ENCODE peak calls at places on chromosomes 5 and 9, in five cellular contexts. One of them, this sample, is unnamed.

GRCh38 chr9:104743377-104743985 is 4.0 kb upstream of the NIPSNAP3A start:
- DNase-seq in CD8-positive, alpha-beta memory T cell: peak; percentile 58
- DNase-seq in cardiac muscle cell: peak; percentile 63
- DNase-seq in dorsolateral prefrontal cortex: no peak
- DNase-seq in aorta: no peak
- DNase-seq in this sample: no peak

GRCh38 chr5:180090769-180091546 is 19.4 kb upstream of the RNF130 start:
- DNase-seq in CD8-positive, alpha-beta memory T cell: no peak
- DNase-seq in cardiac muscle cell: peak; percentile 52
- DNase-seq in dorsolateral prefrontal cortex: peak; percentile 56
- DNase-seq in aorta: no peak
- DNase-seq in this sample: no peak

GRCh38 chr9:98708933-98709911 is at the start of gene GABBR2:
- DNase-seq in CD8-positive, alpha-beta memory T cell: no peak
- DNase-seq in cardiac muscle cell: peak; percentile 59
- DNase-seq in dorsolateral prefrontal cortex: no peak
- DNase-seq in aorta: no peak
- DNase-seq in this sample: no peak

GRCh38 chr5:173394701-173395100 is 66.5 kb upstream of the STC2 start:
- DNase-seq in CD8-positive, alpha-beta memory T cell: no peak
- DNase-seq in cardiac muscle cell: no peak
- DNase-seq in dorsolateral prefrontal cortex: no peak
- DNase-seq in aorta: no peak
- DNase-seq in this sample: no peak

GRCh38 chr5:117954341-117954740 is 1034.0 kb downstream of the DTWD2 start:
- DNase-seq in CD8-positive, alpha-beta memory T cell: no peak
- DNase-seq in cardiac muscle cell: no peak
- DNase-seq in dorsolateral prefrontal cortex: no peak
- DNase-seq in aorta: no peak
- DNase-seq in this sample: no peak

GRCh38 chr9:7315116-7315515 is 484.5 kb downstream of the DMAC1 start:
- DNase-seq in CD8-positive, alpha-beta memory T cell: no peak
- DNase-seq in cardiac muscle cell: no peak
- DNase-seq in dorsolateral prefrontal cortex: no peak
- DNase-seq in aorta: no peak
- DNase-seq in this sample: no peak

GRCh38 chr5:81425569-81425968 is 31.6 kb upstream of the ACOT12 start:
- DNase-seq in CD8-positive, alpha-beta memory T cell: peak; percentile 49
- DNase-seq in cardiac muscle cell: peak; percentile 59
- DNase-seq in dorsolateral prefrontal cortex: no peak
- DNase-seq in aorta: no peak
- DNase-seq in this sample: no peak

GRCh38 chr9:99573883-99574282 is 247.8 kb upstream of the NR4A3 start:
- DNase-seq in CD8-positive, alpha-beta memory T cell: no peak
- DNase-seq in cardiac muscle cell: no peak
- DNase-seq in dorsolateral prefrontal cortex: no peak
- DNase-seq in aorta: no peak
- DNase-seq in this sample: no peak

GRCh38 chr9:24939099-24939850 is 393.6 kb upstream of the IZUMO3 start:
- DNase-seq in CD8-positive, alpha-beta memory T cell: no peak
- DNase-seq in cardiac muscle cell: no peak
- DNase-seq in dorsolateral prefrontal cortex: no peak
- DNase-seq in aorta: no peak
- DNase-seq in this sample: no peak

GRCh38 chr5:483011-483410 is 40.0 kb downstream of the EXOC3 start:
- DNase-seq in CD8-positive, alpha-beta memory T cell: no peak
- DNase-seq in cardiac muscle cell: no peak
- DNase-seq in dorsolateral prefrontal cortex: no peak
- DNase-seq in aorta: no peak
- DNase-seq in this sample: no peak

GRCh38 chr5:482506-482905 is 39.5 kb downstream of the EXOC3 start:
- DNase-seq in CD8-positive, alpha-beta memory T cell: no peak
- DNase-seq in cardiac muscle cell: no peak
- DNase-seq in dorsolateral prefrontal cortex: no peak
- DNase-seq in aorta: no peak
- DNase-seq in this sample: no peak

GRCh38 chr5:482021-482420 is 39.0 kb downstream of the EXOC3 start:
- DNase-seq in CD8-positive, alpha-beta memory T cell: no peak
- DNase-seq in cardiac muscle cell: no peak
- DNase-seq in dorsolateral prefrontal cortex: no peak
- DNase-seq in aorta: no peak
- DNase-seq in this sample: no peak

GRCh38 chr5:479566-480319 is 36.8 kb downstream of the EXOC3 start:
- DNase-seq in CD8-positive, alpha-beta memory T cell: no peak
- DNase-seq in cardiac muscle cell: no peak
- DNase-seq in dorsolateral prefrontal cortex: no peak
- DNase-seq in aorta: no peak
- DNase-seq in this sample: no peak

GRCh38 chr5:481347-481746 is 38.4 kb downstream of the EXOC3 start:
- DNase-seq in CD8-positive, alpha-beta memory T cell: no peak
- DNase-seq in cardiac muscle cell: no peak
- DNase-seq in dorsolateral prefrontal cortex: no peak
- DNase-seq in aorta: no peak
- DNase-seq in this sample: no peak
- H3K27me3 ChIP-seq in CD8-positive, alpha-beta memory T cell: no peaks in the 10 kb centered on the region
- H3K27me3 ChIP-seq in cardiac muscle cell: peaks cover 1% of the 10 kb centered on the region
- H3K27me3 ChIP-seq in dorsolateral prefrontal cortex: peaks cover 5% of the 10 kb centered on the region
- H3K27me3 ChIP-seq in aorta: no peaks in the 10 kb centered on the region
- H3K27me3 ChIP-seq in this sample: peaks cover 13% of the 10 kb centered on the region

GRCh38 chr5:141958773-141959172 is 771 bp upstream of the PCDH12 start:
- DNase-seq in CD8-positive, alpha-beta memory T cell: no peak
- DNase-seq in cardiac muscle cell: no peak
- DNase-seq in dorsolateral prefrontal cortex: no peak
- DNase-seq in aorta: no peak
- DNase-seq in this sample: no peak

GRCh38 chr5:141960449-141961323 is 2.7 kb upstream of the PCDH12 start:
- DNase-seq in CD8-positive, alpha-beta memory T cell: peak; percentile 87
- DNase-seq in cardiac muscle cell: peak; percentile 92
- DNase-seq in dorsolateral prefrontal cortex: peak; percentile 83
- DNase-seq in aorta: peak; percentile 95
- DNase-seq in this sample: peak; percentile 75

GRCh38 chr5:141960018-141960417 is 2.0 kb upstream of the PCDH12 start:
- DNase-seq in CD8-positive, alpha-beta memory T cell: no peak
- DNase-seq in cardiac muscle cell: peak; percentile 8
- DNase-seq in dorsolateral prefrontal cortex: no peak
- DNase-seq in aorta: no peak
- DNase-seq in this sample: no peak

GRCh38 chr5:141958113-141958512 is at the start of gene PCDH12:
- DNase-seq in CD8-positive, alpha-beta memory T cell: no peak
- DNase-seq in cardiac muscle cell: peak; percentile 18
- DNase-seq in dorsolateral prefrontal cortex: no peak
- DNase-seq in aorta: no peak
- DNase-seq in this sample: no peak

DNA sequence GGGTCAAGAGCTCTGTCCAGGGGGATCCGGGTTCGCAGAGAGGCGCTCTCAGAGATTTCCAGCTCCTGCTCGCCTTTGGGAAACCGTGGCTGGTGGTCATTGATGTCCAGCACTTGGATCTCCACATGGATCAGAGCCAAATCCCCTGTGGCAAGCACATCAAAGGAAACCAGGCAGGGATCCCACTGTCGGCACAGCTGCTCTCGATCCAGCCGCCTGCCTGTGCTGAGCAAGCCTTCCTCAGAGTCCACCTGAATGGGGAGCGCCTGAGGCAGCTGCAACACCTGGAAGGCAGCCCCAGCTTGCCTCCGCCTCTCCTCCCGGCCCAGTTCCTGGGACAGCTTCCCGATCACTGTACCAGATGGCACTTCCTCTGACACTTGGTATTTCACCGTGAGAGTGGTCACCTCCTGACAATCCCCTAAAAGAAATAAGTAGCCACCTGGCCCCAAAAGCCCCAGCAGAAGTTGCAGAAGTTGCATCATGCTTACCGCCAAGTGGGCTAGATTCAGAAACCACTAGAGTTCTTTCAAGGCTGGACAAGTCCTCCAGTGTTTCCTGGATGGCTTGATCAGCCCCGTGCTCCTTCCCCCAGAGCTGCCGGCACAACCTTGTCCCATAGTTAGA is 522 bp downstream of the PCDH12 start:
- DNase-seq in CD8-positive, alpha-beta memory T cell: no peak
- DNase-seq in cardiac muscle cell: no peak
- DNase-seq in dorsolateral prefrontal cortex: no peak
- DNase-seq in aorta: no peak
- DNase-seq in this sample: no peak
- H3K27ac ChIP-seq in CD8-positive, alpha-beta memory T cell: no peak overlapping the region
- H3K27ac ChIP-seq in cardiac muscle cell: no peak overlapping the region
- H3K27ac ChIP-seq in dorsolateral prefrontal cortex: peak overlapping the region; percentile 53
- H3K27ac ChIP-seq in aorta: no peak overlapping the region
- H3K27ac ChIP-seq in this sample: no peak overlapping the region

DNA sequence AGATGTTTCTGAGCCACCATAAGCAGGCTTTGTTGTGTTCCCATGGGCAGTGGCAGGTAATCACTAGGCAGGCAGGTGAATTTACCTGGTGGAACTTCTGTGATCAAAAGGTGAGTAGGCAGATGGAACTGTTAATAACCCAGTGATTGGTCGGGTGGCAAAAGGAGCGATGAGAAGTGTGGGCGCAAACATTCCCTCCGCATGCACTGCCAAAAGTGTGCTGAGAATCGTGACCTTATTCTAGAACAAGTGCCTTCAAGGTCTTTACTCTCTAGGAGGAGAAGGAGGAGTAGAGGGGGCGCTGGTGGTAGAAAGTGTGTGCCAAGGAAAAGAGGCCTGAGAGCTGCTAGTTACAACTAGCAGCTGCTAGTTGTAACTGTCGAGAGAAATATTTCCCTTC is 3.3 kb downstream of the OTULINL start:
- DNase-seq in CD8-positive, alpha-beta memory T cell: no peak
- DNase-seq in cardiac muscle cell: no peak
- DNase-seq in dorsolateral prefrontal cortex: no peak
- DNase-seq in aorta: no peak
- DNase-seq in this sample: no peak
- H3K4me3 ChIP-seq in CD8-positive, alpha-beta memory T cell: no peak overlapping the region
- H3K4me3 ChIP-seq in cardiac muscle cell: no peak overlapping the region
- H3K4me3 ChIP-seq in dorsolateral prefrontal cortex: peak overlapping the region; percentile 10
- H3K4me3 ChIP-seq in aorta: no peak overlapping the region
- H3K4me3 ChIP-seq in this sample: no peak overlapping the region

DNA sequence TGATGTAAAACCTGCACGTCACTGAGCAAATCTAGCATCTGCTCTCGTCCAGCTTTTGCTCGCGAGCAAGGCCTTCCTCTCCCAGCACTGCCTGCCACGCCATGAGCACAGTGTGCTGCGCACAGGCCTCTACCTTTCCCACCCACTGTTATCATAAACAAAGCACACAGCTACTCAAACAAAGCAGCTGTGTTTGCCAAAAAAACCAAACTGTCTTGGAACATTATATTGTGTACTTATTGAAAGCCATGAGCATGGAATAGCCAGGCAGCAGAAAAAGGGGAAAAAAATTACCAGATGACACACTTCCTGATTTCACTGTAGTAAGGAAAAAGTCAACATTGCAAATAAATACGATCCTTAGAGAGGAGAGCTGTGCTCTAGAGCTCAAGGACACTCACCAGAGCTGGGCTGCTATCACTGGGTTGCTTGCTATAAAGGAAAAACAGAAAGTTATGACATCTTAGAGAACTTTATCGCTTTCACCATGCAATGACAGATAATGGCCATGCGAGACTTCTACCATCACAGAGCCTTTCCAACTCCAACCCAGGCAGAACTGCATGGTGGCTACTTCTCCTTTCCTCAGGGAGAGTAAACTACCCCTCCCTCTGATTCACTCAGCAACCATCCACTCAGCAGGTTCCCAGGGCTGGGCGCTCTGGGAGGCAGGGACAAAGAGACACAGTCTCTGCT is 69.6 kb downstream of the EPB41L4B start:
- DNase-seq in CD8-positive, alpha-beta memory T cell: no peak
- DNase-seq in cardiac muscle cell: no peak
- DNase-seq in dorsolateral prefrontal cortex: no peak
- DNase-seq in aorta: no peak
- DNase-seq in this sample: no peak
- H3K27me3 ChIP-seq in CD8-positive, alpha-beta memory T cell: no peaks in the 10 kb centered on the region
- H3K27me3 ChIP-seq in cardiac muscle cell: no peaks in the 10 kb centered on the region
- H3K27me3 ChIP-seq in dorsolateral prefrontal cortex: no peaks in the 10 kb centered on the region
- H3K27me3 ChIP-seq in aorta: no peaks in the 10 kb centered on the region
- H3K27me3 ChIP-seq in this sample: no peaks in the 10 kb centered on the region

GRCh38 chr9:137815256-137816255 is 62.0 kb upstream of the CACNA1B start:
- DNase-seq in CD8-positive, alpha-beta memory T cell: no peak
- DNase-seq in cardiac muscle cell: no peak
- DNase-seq in dorsolateral prefrontal cortex: peak; percentile 27
- DNase-seq in aorta: peak; percentile 43
- DNase-seq in this sample: no peak
- H3K27ac ChIP-seq in CD8-positive, alpha-beta memory T cell: no peak overlapping the region
- H3K27ac ChIP-seq in cardiac muscle cell: no peak overlapping the region
- H3K27ac ChIP-seq in dorsolateral prefrontal cortex: no peak overlapping the region
- H3K27ac ChIP-seq in aorta: no peak overlapping the region
- H3K27ac ChIP-seq in this sample: no peak overlapping the region

GRCh38 chr5:91386120-91386519 is 3.0 kb upstream of the ARRDC3 start:
- DNase-seq in CD8-positive, alpha-beta memory T cell: no peak
- DNase-seq in cardiac muscle cell: no peak
- DNase-seq in dorsolateral prefrontal cortex: no peak
- DNase-seq in aorta: no peak
- DNase-seq in this sample: no peak

GRCh38 chr5:91382530-91383026 is 539 bp downstream of the ARRDC3 start:
- DNase-seq in CD8-positive, alpha-beta memory T cell: peak; percentile 43
- DNase-seq in cardiac muscle cell: peak; percentile 49
- DNase-seq in dorsolateral prefrontal cortex: no peak
- DNase-seq in aorta: no peak
- DNase-seq in this sample: no peak

GRCh38 chr5:91383027-91383955 is at the start of gene ARRDC3:
- DNase-seq in CD8-positive, alpha-beta memory T cell: peak; percentile 97
- DNase-seq in cardiac muscle cell: peak; percentile 97
- DNase-seq in dorsolateral prefrontal cortex: peak; percentile 94
- DNase-seq in aorta: peak; percentile 99
- DNase-seq in this sample: peak; percentile 68

GRCh38 chr5:91383956-91384300 is 811 bp upstream of the ARRDC3 start:
- DNase-seq in CD8-positive, alpha-beta memory T cell: no peak
- DNase-seq in cardiac muscle cell: no peak
- DNase-seq in dorsolateral prefrontal cortex: no peak
- DNase-seq in aorta: no peak
- DNase-seq in this sample: no peak

GRCh38 chr5:91384671-91385430 is 1.7 kb upstream of the ARRDC3 start:
- DNase-seq in CD8-positive, alpha-beta memory T cell: peak; percentile 79
- DNase-seq in cardiac muscle cell: peak; percentile 87
- DNase-seq in dorsolateral prefrontal cortex: no peak
- DNase-seq in aorta: no peak
- DNase-seq in this sample: no peak
- H3K4me3 ChIP-seq in CD8-positive, alpha-beta memory T cell: peak overlapping the region; percentile 16
- H3K4me3 ChIP-seq in cardiac muscle cell: peak overlapping the region; percentile 76
- H3K4me3 ChIP-seq in dorsolateral prefrontal cortex: peak overlapping the region; percentile 77
- H3K4me3 ChIP-seq in aorta: no peak overlapping the region
- H3K4me3 ChIP-seq in this sample: no peak overlapping the region

This sample was measured in iPS DF 6.9.